ENCODE peak calls at places on chromosomes 3 and 15, in seven cellular contexts. A is kidney, B is NB4, X is neural progenitor cell, C is astrocyte of the spinal cord, M is BE2C, N is epithelial cell of esophagus. K is an unnamed sample.

GRCh38 chr3:187719628-187720336 is 17.4 kb upstream of the RTP2 start:
- DNase-seq in A (peak), B (no peak), X (peak), C (no peak), M (no peak), N (no peak), K (no peak)

GRCh38 chr3:170768334-170768801 is 101.6 kb downstream of the RPL22L1 start:
- DNase-seq in A (no peak), B (peak), X (no peak), C (peak), M (no peak), N (no peak), K (peak)

GRCh38 chr15:41936649-41937567 is 35.4 kb downstream of the EHD4 start:
- DNase-seq in A (no peak), B (no peak), X (no peak), C (peak), M (no peak), N (no peak), K (no peak)

GRCh38 chr3:108914774-108915641 is 38.7 kb downstream of the GUCA1C start:
- DNase-seq in A (no peak), B (peak), X (peak), C (peak), M (peak), N (peak), K (peak)

GRCh38 chr3:41424543-41425300 is 225.4 kb downstream of the CTNNB1 start:
- DNase-seq in A (no peak), B (no peak), X (no peak), C (no peak), M (no peak), N (peak), K (no peak)

GRCh38 chr3:19025441-19025840 is 122.9 kb upstream of the KCNH8 start:
- DNase-seq in A (no peak), B (no peak), X (no peak), C (no peak), M (no peak), N (peak), K (no peak)

GRCh38 chr15:63156708-63157065 is 590 bp downstream of the RPS27L start:
- DNase-seq in A (no peak), B (peak), X (peak), C (peak), M (no peak), N (peak), K (peak)

GRCh38 chr3:136595862-136596697 is 156.1 kb downstream of the STAG1 start:
- DNase-seq in A (no peak), B (peak), X (no peak), C (no peak), M (no peak), N (no peak), K (no peak)

GRCh38 chr15:92118162-92118935 is 264.8 kb downstream of the SLCO3A1 start:
- DNase-seq in A (no peak), B (no peak), X (no peak), C (peak), M (no peak), N (peak), K (peak)

GRCh38 chr15:85793641-85794597 is 806 bp downstream of the KLHL25 start:
- DNase-seq in A (peak), B (peak), X (peak), C (peak), M (peak), N (peak), K (peak)

GRCh38 chr15:70219256-70219919 is 121.7 kb upstream of the TLE3 start:
- DNase-seq in A (no peak), B (no peak), X (peak), C (no peak), M (no peak), N (no peak), K (no peak)

GRCh38 chr3:157081681-157082210 is 78.2 kb downstream of the CCNL1 start:
- DNase-seq in A (peak), B (peak), X (peak), C (peak), M (peak), N (peak), K (peak)

GRCh38 chr3:16798738-16799137 is 86.0 kb upstream of the PLCL2 start:
- DNase-seq in A (no peak), B (no peak), X (no peak), C (no peak), M (no peak), N (no peak), K (no peak)

GRCh38 chr3:150373234-150373633 is 34.9 kb upstream of the TSC22D2 start:
- DNase-seq in A (no peak), B (no peak), X (no peak), C (no peak), M (no peak), N (no peak), K (no peak)

GRCh38 chr15:60059186-60059585 is 55.1 kb downstream of the FOXB1 start:
- DNase-seq in A (no peak), B (no peak), X (no peak), C (no peak), M (no peak), N (peak), K (no peak)

GRCh38 chr15:43509923-43510229 is 7.5 kb upstream of the MAP1A start:
- DNase-seq in A (no peak), B (no peak), X (no peak), C (no peak), M (no peak), N (no peak), K (no peak)

GRCh38 chr3:169579086-169579485 is 84.4 kb downstream of the MECOM start:
- DNase-seq in A (no peak), B (no peak), X (peak), C (no peak), M (no peak), N (no peak), K (no peak)

GRCh38 chr3:128285042-128285924 is 132.0 kb downstream of the EEFSEC start:
- DNase-seq in A (no peak), B (no peak), X (no peak), C (no peak), M (no peak), N (no peak), K (no peak)

GRCh38 chr3:112651516-112651915 is 10.6 kb upstream of the CCDC80 start:
- DNase-seq in A (no peak), B (no peak), X (no peak), C (peak), M (no peak), N (peak), K (peak)

GRCh38 chr3:62955126-62955525 is 79.9 kb upstream of the CADPS start:
- DNase-seq in A (no peak), B (no peak), X (peak), C (no peak), M (no peak), N (no peak), K (no peak)

GRCh38 chr15:80173022-80173759 is 20.4 kb downstream of the FAH start:
- DNase-seq in A (no peak), B (peak), X (peak), C (peak), M (peak), N (peak), K (peak)

GRCh38 chr3:194955546-194955945 is 269.9 kb downstream of the FAM43A start:
- DNase-seq in A (no peak), B (no peak), X (no peak), C (no peak), M (no peak), N (no peak), K (no peak)

GRCh38 chr15:43293402-43293801 is 26.7 kb upstream of the TGM5 start:
- DNase-seq in A (no peak), B (no peak), X (peak), C (no peak), M (peak), N (no peak), K (no peak)

GRCh38 chr3:194993896-194994295 is 277.1 kb downstream of the XXYLT1 start:
- DNase-seq in A (no peak), B (no peak), X (no peak), C (no peak), M (no peak), N (no peak), K (no peak)

GRCh38 chr3:34947849-34948248 is 691.5 kb upstream of the ARPP21 start:
- DNase-seq in A (no peak), B (no peak), X (peak), C (peak), M (no peak), N (peak), K (peak)

GRCh38 chr15:47364671-47365141 is 352.6 kb upstream of the SEMA6D start:
- DNase-seq in A (no peak), B (no peak), X (peak), C (peak), M (no peak), N (no peak), K (no peak)

GRCh38 chr3:129618901-129619671 is 12.6 kb upstream of the PLXND1 start:
- DNase-seq in A (peak), B (no peak), X (no peak), C (no peak), M (no peak), N (no peak), K (no peak)

GRCh38 chr3:184334470-184335158 is 2.8 kb upstream of the FAM131A start:
- DNase-seq in A (peak), B (no peak), X (no peak), C (peak), M (peak), N (peak), K (peak)

DNA sequence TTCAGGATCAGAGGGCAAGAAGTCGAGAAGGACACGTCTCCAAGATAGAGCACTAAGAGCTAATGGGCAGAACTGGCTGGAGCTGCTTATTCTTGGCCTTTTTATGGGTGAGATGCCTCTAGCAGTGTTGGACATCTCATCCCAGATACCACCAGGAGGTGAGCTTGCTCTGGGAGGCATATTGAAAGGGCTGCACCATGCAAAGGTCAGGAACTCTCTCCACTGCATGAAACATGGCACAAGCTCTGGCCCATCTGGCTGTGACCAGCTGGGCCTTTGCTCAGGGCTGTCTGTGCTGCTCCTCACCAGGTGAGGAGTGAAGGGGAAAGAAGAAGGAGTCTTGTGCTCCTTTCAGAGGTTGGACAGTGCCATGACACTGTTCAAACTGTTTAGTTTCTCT is 188.7 kb downstream of the THSD4 start:
- DNase-seq in A (no peak), B (no peak), X (no peak), C (no peak), M (no peak), N (no peak), K (no peak)
- TF ChIP-seq CTCF in A (no peak), B (no peak), X (no peak), C (no peak), M (no peak), N (no peak), K (no peak)

DNA sequence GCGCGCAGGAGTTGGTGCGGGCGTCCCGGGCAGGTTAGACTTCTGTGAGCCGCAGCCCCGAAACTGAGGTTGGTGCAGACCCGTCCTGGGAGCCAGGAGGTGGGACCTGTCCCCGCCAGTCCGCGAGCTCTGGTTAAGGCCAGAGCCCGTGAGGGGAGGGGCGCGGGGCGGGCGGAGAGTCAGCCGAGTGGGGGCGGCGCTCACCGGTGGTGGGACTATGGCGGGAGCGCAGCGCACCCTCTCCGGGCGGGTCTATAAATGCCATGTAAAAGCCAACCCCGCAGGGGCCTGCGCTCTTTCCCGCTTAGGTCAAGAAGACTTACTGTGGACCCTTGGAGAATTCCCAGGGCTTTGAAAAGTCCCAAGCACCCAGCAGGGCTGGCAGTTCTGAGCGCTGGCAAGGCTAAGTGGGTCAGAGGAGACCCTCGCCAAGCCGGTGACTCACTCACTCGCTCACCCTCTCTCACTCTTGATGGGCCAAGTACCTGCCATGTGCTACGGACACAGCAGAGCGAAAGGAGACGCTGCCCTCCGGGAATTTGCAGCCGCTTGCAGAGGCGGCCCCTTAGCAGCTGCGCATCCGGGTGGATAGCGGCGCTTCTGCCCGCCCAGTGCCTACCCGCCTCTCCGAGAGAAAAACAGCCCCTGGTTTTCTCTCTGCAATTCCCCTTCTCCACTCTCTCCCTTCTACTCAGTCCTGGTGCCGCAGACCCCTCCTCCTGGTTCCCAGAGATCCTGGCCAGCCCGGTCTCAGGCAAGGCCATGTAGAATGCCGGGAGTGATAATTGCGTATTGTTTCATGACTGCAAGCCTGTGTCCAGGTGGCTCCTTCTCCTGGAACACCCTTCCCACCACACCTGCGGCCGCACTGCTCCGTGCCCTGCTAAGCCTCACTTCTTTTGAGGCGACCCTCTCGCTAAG is at the start of gene ALDH1L1:
- DNase-seq in A (peak), B (peak), X (peak), C (peak), M (peak), N (peak), K (peak)
- H3K4me3 ChIP-seq in A (peak), B (no peak), X (peak), C (peak), M (peak), N (peak), K (peak)

DNA sequence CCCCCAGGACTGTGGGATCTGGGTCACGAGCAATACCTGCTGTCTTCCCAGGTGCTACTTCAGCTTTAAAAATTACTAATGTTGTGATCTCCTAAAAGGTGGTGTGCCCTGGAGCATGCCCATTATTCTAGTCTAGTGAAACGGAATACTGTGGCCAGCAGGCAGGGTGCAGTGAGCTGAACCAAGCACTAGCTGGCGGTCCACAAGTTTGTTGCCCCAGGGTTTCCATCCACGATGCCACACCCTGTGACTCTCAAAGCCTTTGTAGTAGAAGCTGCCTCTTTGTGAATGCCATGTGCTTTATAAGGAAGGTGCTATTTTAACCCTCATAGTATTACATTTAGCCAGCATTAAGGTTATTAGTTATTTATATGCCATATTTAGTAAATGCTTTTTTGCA is 49.1 kb downstream of the PXYLP1 start:
- DNase-seq in A (no peak), B (no peak), X (no peak), C (no peak), M (no peak), N (peak), K (no peak)
- TF ChIP-seq CTCF in A (no peak), B (no peak), X (no peak), C (no peak), M (no peak), N (no peak), K (no peak)

DNA sequence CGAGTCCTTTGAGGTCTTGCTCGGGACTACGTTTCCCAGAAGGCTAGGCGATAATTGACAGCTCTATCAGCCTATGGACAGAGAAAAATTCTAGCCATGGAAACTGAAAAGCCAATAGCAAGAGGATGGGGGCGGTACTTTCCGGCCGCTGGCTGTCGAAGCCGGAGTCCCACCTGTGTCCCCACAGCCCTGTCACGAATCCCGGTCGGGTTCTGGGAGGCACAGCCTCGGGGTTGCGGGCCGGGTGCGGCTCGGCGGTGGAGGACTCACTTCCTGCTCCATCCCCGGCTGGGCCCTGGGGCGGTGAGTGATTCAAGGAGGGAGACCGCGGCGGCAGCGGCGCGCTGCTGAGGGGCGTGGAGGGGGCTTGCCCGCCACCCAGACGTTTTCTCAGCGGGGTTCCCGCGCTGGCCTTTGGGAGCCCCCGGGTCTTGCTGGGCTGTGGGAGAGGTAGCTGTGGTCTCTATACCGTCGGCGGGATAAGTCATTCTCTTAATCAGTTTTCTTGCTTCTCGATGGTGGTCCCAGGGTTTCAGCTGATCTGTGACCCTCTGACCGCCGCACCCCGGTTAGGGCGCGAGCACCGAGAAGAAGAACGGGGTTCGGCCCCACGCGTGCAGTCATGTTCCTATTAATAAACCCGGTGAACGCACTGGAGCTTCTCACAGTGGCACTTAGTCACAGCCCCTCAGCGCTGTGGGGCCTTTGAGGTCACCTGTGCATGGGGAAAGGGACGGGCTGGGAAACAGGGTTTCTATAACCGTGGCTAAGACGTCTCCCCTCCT is at the start of gene ZNF774:
- DNase-seq in A (peak), B (peak), X (peak), C (peak), M (peak), N (peak), K (peak)
- H3K4me3 ChIP-seq in A (peak), B (peak), X (peak), C (peak), M (peak), N (peak), K (peak)

DNA sequence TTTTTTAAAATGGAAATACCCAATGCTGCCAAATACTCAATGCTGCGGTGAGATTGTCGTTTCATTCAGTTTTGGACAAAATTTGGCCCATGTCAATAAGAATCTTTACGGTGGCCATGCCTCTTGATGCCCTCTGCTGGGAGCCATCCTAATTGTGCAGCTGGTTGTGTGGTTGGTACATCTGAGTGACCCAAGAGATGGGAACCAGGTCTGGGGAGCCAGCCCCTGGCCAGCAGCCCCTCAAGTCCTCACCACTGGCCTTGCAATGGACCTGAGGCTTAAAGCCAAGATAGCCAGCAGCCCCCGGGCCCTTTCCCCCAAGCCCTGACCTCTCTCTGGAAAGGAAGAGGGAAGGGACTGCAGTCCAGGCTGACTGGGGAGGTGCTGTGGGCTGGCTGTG is 36.4 kb upstream of the ESYT3 start:
- DNase-seq in A (no peak), B (no peak), X (no peak), C (no peak), M (no peak), N (peak), K (no peak)
- TF ChIP-seq CTCF in A (no peak), B (no peak), X (peak), C (peak), M (peak), N (peak), K (peak)

GRCh38 chr15:67884009-67884408 is 44.2 kb upstream of the RNU6-1 start:
- DNase-seq in A (no peak), B (no peak), X (no peak), C (peak), M (no peak), N (no peak), K (no peak)
- H3K4me3 ChIP-seq in A (peak), B (peak), X (peak), C (no peak), M (peak), N (no peak), K (no peak)

GRCh38 chr3:14497321-14497720 is 42.8 kb downstream of the GRIP2 start:
- DNase-seq in A (peak), B (peak), X (no peak), C (no peak), M (no peak), N (no peak), K (no peak)
- TF ChIP-seq CTCF in A (no peak), B (peak), X (peak), C (no peak), M (peak), N (no peak), K (no peak)

DNA sequence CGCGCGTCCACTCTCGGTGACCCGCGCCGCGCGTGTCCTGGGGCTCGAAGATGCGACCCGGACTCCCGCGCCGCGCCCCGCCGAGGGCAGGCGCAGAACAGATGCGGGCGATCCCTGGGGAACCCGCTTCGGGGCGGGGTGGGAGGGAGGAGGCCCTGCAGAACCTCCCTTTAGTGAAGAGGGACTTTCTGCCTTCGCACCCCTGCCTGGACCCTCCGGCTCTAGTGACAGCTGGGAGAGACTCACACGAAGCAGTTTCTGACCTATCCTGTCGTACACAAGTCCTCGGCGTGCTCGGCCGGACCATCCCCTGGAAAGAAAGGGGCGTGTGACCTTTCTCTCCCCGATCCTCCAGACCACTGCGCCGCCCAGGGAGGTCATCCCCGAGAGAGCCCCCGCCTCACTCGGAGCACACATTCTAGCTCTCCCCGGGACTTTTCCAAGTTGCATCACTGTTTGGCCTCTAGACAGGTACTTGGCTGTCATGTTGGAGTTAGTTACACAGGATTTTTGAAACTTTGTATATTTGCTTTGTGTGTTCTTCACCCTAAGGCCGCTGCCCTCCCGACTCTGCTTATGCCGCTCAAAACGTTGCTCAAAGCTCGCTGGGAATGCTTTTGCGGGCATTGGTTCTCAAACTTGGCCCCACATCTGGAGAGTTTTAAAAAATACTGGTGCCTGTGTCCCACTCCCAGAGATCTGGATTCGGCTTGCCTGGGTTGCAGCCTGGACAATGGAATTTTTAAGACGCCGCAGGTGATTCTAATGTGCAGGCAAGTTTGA is 581 bp downstream of the CGNL1 start:
- DNase-seq in A (peak), B (peak), X (peak), C (no peak), M (peak), N (peak), K (no peak)
- H3K4me3 ChIP-seq in A (peak), B (no peak), X (peak), C (peak), M (peak), N (peak), K (peak)

K was measured in AG10803.